ENCODE peak calls at places on chromosome 21, in four cellular contexts. M, K, L and O are unnamed samples.

GRCh38 chr21:15029077-15029476 is 35.7 kb downstream of the NRIP1 start:
- DNase-seq in M (no peak), K (no peak), L (no peak), O (no peak)

GRCh38 chr21:17793675-17794123 is 25.5 kb downstream of the C21orf91 start:
- DNase-seq in M (no peak), K (no peak), L (peak), O (no peak)

GRCh38 chr21:16587141-16587570 is 857.4 kb downstream of the USP25 start:
- DNase-seq in M (peak), K (no peak), L (peak), O (peak)

GRCh38 chr21:38400195-38400695 is 98.0 kb downstream of the ERG start:
- DNase-seq in M (no peak), K (no peak), L (no peak), O (no peak)

GRCh38 chr21:38327984-38328383 is 71.2 kb downstream of the KCNJ15 start:
- DNase-seq in M (no peak), K (no peak), L (no peak), O (no peak)

GRCh38 chr21:20661221-20661620 is 337.0 kb upstream of the NCAM2 start:
- DNase-seq in M (no peak), K (no peak), L (no peak), O (no peak)

GRCh38 chr21:43880111-43880985 is 15.3 kb downstream of the AGPAT3 start:
- DNase-seq in M (no peak), K (no peak), L (peak), O (no peak)

GRCh38 chr21:39094847-39095525 is 88.3 kb downstream of the PSMG1 start:
- DNase-seq in M (no peak), K (no peak), L (peak), O (peak)

GRCh38 chr21:34924767-34925425 is 124.2 kb downstream of the RUNX1 start:
- DNase-seq in M (no peak), K (no peak), L (no peak), O (no peak)

GRCh38 chr21:43958364-43959158 is 53.5 kb upstream of the TRAPPC10 start:
- DNase-seq in M (no peak), K (no peak), L (no peak), O (no peak)

GRCh38 chr21:15222711-15223110 is 157.9 kb upstream of the NRIP1 start:
- DNase-seq in M (no peak), K (no peak), L (no peak), O (no peak)

GRCh38 chr21:20774737-20775136 is 223.5 kb upstream of the NCAM2 start:
- DNase-seq in M (no peak), K (no peak), L (no peak), O (no peak)

GRCh38 chr21:41307219-41307618 is 9.4 kb upstream of the FAM3B start:
- DNase-seq in M (no peak), K (no peak), L (no peak), O (no peak)
- H4K5ac ChIP-seq in M (no peak), K (no peak), L (no peak), O (no peak)

DNA sequence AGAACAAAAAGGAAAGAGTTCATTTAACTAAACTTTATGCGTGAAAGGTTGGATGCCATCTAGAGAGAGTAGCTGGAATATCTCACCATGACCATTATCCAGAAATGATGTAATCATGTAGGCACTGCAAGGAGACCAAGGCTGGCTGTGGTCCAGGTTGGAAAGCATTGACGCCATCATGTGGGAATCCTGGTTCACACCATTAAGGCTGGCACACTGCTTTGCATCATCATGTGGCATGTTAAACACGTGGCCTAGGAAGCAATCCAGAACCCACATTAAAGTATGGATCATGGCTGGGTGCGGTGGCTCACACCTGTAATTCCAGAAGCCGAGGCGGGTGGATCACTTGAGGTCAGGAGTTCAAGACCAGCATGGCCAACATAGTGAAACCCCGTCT is 4.3 kb downstream of the ADAMTS1 start:
- DNase-seq in M (no peak), K (no peak), L (peak), O (peak)
- H4K5ac ChIP-seq in M (no peak), K (no peak), L (no peak), O (no peak)

GRCh38 chr21:25459365-25459764 is 147.9 kb downstream of the MRPL39 start:
- DNase-seq in M (no peak), K (no peak), L (no peak), O (no peak)

GRCh38 chr21:25458484-25458883 is 148.8 kb downstream of the MRPL39 start:
- DNase-seq in M (no peak), K (no peak), L (no peak), O (no peak)

GRCh38 chr21:25457946-25458345 is 149.3 kb downstream of the MRPL39 start:
- DNase-seq in M (no peak), K (no peak), L (no peak), O (no peak)

GRCh38 chr21:25456672-25457071 is 150.6 kb downstream of the MRPL39 start:
- DNase-seq in M (no peak), K (no peak), L (peak), O (no peak)

DNA sequence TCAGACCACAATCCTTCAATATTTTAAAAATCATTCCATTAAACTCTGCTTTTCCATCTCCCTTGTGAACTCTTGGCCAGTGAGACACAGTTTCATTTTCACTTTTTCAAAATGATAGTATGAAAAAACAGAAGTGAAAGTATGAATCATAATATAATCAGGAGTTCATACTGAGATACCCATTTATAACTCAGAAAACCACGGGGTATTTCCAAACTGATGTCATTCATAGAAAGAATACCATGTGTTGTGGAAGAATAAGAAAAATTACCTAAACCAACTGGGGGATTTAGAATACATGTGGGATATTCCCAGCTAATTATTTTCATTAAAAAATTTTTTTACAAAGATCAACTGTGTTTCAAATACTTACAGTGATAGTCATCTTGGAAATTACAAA is 149.9 kb downstream of the MRPL39 start:
- DNase-seq in M (no peak), K (no peak), L (peak), O (no peak)
- H4K5ac ChIP-seq in M (no peak), K (no peak), L (no peak), O (no peak)

GRCh38 chr21:21997390-21998333 is 999.5 kb downstream of the NCAM2 start:
- DNase-seq in M (no peak), K (no peak), L (no peak), O (peak)
- H4K5ac ChIP-seq in M (no peak), K (no peak), L (no peak), O (no peak)

DNA sequence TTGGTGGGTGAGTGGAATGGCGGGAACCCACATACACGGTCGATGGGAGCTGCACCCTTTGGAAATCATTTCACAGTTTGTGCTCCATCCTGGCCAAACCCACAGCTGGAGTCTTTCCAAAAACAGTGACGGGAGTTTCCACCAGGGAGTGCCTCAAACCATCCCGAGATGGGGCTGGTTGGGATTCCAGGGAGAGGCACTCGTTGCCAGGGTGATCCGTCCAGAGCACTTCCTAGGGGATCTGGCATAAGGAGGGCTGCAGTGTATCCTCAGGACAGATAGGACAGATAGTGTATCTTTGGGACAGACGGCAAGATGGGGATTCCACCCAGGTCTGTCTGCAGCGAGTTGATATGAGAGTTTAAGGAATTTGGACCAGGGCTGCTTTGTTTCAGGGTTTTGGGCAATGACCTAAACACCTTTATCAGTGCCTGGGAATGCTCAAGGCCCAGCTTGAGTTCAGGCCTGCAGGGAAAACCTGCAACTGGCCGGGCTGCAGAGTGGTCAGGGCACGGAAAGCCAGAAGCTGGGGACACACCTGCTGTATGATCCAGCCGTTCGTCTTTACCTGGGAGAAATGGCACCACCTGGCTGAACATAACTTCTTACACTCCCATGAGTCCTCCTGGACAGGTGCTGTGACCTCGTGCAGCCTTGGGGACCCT is 3.4 kb upstream of the POFUT2 start:
- DNase-seq in M (no peak), K (peak), L (peak), O (peak)
- H4K5ac ChIP-seq in M (no peak), K (no peak), L (no peak), O (no peak)

DNA sequence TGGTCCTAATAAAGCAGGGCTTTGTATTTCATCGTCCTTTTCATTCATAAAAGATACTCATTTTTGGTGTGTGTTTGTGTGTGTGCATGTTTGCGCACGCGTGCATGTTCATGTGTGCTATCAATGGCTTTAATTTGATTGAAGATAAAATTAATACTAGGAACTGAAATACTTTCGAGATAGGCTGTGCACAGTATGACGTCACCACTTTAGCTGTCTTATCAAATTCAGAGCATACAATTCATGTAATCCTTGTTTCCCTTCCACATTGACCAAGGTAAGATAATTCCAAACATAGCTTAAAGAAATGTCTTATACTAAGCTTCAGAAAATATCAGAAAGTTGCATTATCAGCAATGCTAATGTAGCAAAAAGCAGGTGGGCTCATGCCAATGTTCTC is 113.6 kb upstream of the CYYR1 start:
- DNase-seq in M (no peak), K (no peak), L (no peak), O (no peak)
- H4K5ac ChIP-seq in M (no peak), K (no peak), L (no peak), O (no peak)

GRCh38 chr21:33109574-33110339 is 39.8 kb downstream of the OLIG1 start:
- DNase-seq in M (peak), K (peak), L (no peak), O (peak)
- H4K5ac ChIP-seq in M (no peak), K (no peak), L (no peak), O (no peak)

GRCh38 chr21:36349315-36349714 is 29.3 kb downstream of the MORC3 start:
- DNase-seq in M (no peak), K (no peak), L (no peak), O (no peak)
- H4K5ac ChIP-seq in M (no peak), K (no peak), L (no peak), O (no peak)